ENCODE peak calls at places on chromosomes 5 and 9, in seven cellular contexts. U is upper lobe of right lung, I is neural progenitor cell, E is vagina, Q is tibial nerve, V is heart left ventricle, P is heart right ventricle. Y is an unnamed sample. For H3K36me3, the result is how much of the 10 kb centered on the place peaks cover.

GRCh38 chr5:67350185-67350584 is 153.6 kb upstream of the CD180 start:
- DNase-seq in U (no peak), I (no peak), E (no peak), Q (no peak), V (no peak), P (no peak), Y (no peak)

GRCh38 chr5:123180178-123180577 is 91.1 kb downstream of the PRDM6 start:
- DNase-seq in U (no peak), I (no peak), E (no peak), Q (no peak), V (peak), P (peak), Y (peak)

GRCh38 chr9:30964332-30964731 is 1420.1 kb upstream of the ACO1 start:
- DNase-seq in U (no peak), I (no peak), E (no peak), Q (no peak), V (no peak), P (no peak), Y (no peak)

GRCh38 chr5:57317341-57317740 is 143.5 kb downstream of the GPBP1 start:
- DNase-seq in U (no peak), I (no peak), E (no peak), Q (no peak), V (no peak), P (no peak), Y (no peak)

GRCh38 chr5:106019271-106019670 is 1651.5 kb downstream of the EFNA5 start:
- DNase-seq in U (no peak), I (no peak), E (no peak), Q (no peak), V (no peak), P (no peak), Y (no peak)

GRCh38 chr5:42397267-42397666 is 26.0 kb upstream of the GHR start:
- DNase-seq in U (peak), I (no peak), E (no peak), Q (no peak), V (peak), P (peak), Y (no peak)

GRCh38 chr5:121968910-121969607 is 7.3 kb downstream of the SRFBP1 start:
- DNase-seq in U (no peak), I (no peak), E (no peak), Q (no peak), V (no peak), P (no peak), Y (no peak)

GRCh38 chr9:119453490-119453911 is 84.3 kb upstream of the BRINP1 start:
- DNase-seq in U (no peak), I (no peak), E (no peak), Q (no peak), V (no peak), P (no peak), Y (no peak)

GRCh38 chr5:57302164-57302563 is 128.3 kb downstream of the GPBP1 start:
- DNase-seq in U (no peak), I (no peak), E (no peak), Q (no peak), V (no peak), P (no peak), Y (no peak)

GRCh38 chr5:112967520-112968083 is 9.0 kb upstream of the DCP2 start:
- DNase-seq in U (no peak), I (no peak), E (no peak), Q (no peak), V (no peak), P (no peak), Y (no peak)

GRCh38 chr9:134734270-134734669 is 92.7 kb downstream of the COL5A1 start:
- DNase-seq in U (no peak), I (no peak), E (no peak), Q (peak), V (no peak), P (no peak), Y (no peak)

GRCh38 chr9:109455391-109455790 is 42.7 kb downstream of the PTPN3 start:
- DNase-seq in U (no peak), I (peak), E (no peak), Q (no peak), V (no peak), P (no peak), Y (no peak)

GRCh38 chr5:166594552-166594951 is 1696.9 kb upstream of the WWC1 start:
- DNase-seq in U (no peak), I (no peak), E (no peak), Q (no peak), V (no peak), P (no peak), Y (no peak)

GRCh38 chr9:21523021-21524014 is 41.2 kb upstream of the IFNE start:
- DNase-seq in U (no peak), I (no peak), E (no peak), Q (no peak), V (no peak), P (no peak), Y (no peak)

GRCh38 chr9:91036826-91037510 is 235.3 kb downstream of the SYK start:
- DNase-seq in U (peak), I (peak), E (no peak), Q (peak), V (peak), P (peak), Y (peak)

GRCh38 chr5:137264573-137264972 is 234.6 kb downstream of the SPOCK1 start:
- DNase-seq in U (no peak), I (no peak), E (no peak), Q (no peak), V (no peak), P (no peak), Y (no peak)

GRCh38 chr5:30698217-30698616 is 495.3 kb upstream of the CDH6 start:
- DNase-seq in U (no peak), I (no peak), E (no peak), Q (no peak), V (peak), P (no peak), Y (no peak)

GRCh38 chr9:89744255-89744648 is 139.4 kb downstream of the GADD45G start:
- DNase-seq in U (no peak), I (no peak), E (no peak), Q (no peak), V (no peak), P (no peak), Y (no peak)

GRCh38 chr5:15598294-15598902 is 98.4 kb downstream of the FBXL7 start:
- DNase-seq in U (no peak), I (peak), E (no peak), Q (peak), V (no peak), P (no peak), Y (no peak)

GRCh38 chr5:94849821-94850736 is 231.6 kb downstream of the SLF1 start:
- DNase-seq in U (no peak), I (peak), E (no peak), Q (no peak), V (no peak), P (no peak), Y (no peak)

GRCh38 chr9:138105123-138105415 is 227.5 kb downstream of the CACNA1B start:
- DNase-seq in U (no peak), I (no peak), E (no peak), Q (no peak), V (no peak), P (no peak), Y (no peak)

GRCh38 chr9:134589748-134590147 is 51.9 kb upstream of the COL5A1 start:
- DNase-seq in U (no peak), I (no peak), E (peak), Q (no peak), V (no peak), P (no peak), Y (no peak)

GRCh38 chr5:135891280-135891679 is 4.4 kb downstream of the IL9 start:
- DNase-seq in U (no peak), I (no peak), E (no peak), Q (no peak), V (no peak), P (no peak), Y (no peak)

GRCh38 chr5:172956936-172957335 is 2.3 kb upstream of the RPL26L1 start:
- DNase-seq in U (no peak), I (no peak), E (no peak), Q (no peak), V (no peak), P (no peak), Y (no peak)

GRCh38 chr5:160269017-160269416 is 39.7 kb downstream of the FABP6 start:
- DNase-seq in U (peak), I (no peak), E (no peak), Q (peak), V (peak), P (peak), Y (peak)

GRCh38 chr5:165321912-165322311 is 1816.5 kb downstream of the MAT2B start:
- DNase-seq in U (no peak), I (no peak), E (no peak), Q (no peak), V (no peak), P (no peak), Y (no peak)

GRCh38 chr5:4802044-4802443 is 338.1 kb upstream of the ADAMTS16 start:
- DNase-seq in U (no peak), I (no peak), E (no peak), Q (no peak), V (no peak), P (no peak), Y (no peak)

GRCh38 chr9:98997580-98997979 is 53.9 kb downstream of the COL15A1 start:
- DNase-seq in U (no peak), I (no peak), E (peak), Q (no peak), V (peak), P (no peak), Y (no peak)

GRCh38 chr9:99001892-99002291 is 58.2 kb downstream of the COL15A1 start:
- DNase-seq in U (no peak), I (no peak), E (peak), Q (no peak), V (no peak), P (no peak), Y (no peak)

GRCh38 chr9:98998441-98999151 is 54.9 kb downstream of the COL15A1 start:
- DNase-seq in U (peak), I (peak), E (peak), Q (peak), V (peak), P (peak), Y (no peak)

GRCh38 chr9:99000480-99001395 is 57.0 kb downstream of the COL15A1 start:
- DNase-seq in U (no peak), I (peak), E (peak), Q (peak), V (no peak), P (no peak), Y (no peak)

GRCh38 chr9:98999152-98999525 is 55.4 kb downstream of the COL15A1 start:
- DNase-seq in U (no peak), I (no peak), E (peak), Q (no peak), V (no peak), P (no peak), Y (no peak)
- TF ChIP-seq CTCF in U (no peak), I (no peak), E (no peak), Q (no peak), V (no peak), P (no peak), Y (no peak)

DNA sequence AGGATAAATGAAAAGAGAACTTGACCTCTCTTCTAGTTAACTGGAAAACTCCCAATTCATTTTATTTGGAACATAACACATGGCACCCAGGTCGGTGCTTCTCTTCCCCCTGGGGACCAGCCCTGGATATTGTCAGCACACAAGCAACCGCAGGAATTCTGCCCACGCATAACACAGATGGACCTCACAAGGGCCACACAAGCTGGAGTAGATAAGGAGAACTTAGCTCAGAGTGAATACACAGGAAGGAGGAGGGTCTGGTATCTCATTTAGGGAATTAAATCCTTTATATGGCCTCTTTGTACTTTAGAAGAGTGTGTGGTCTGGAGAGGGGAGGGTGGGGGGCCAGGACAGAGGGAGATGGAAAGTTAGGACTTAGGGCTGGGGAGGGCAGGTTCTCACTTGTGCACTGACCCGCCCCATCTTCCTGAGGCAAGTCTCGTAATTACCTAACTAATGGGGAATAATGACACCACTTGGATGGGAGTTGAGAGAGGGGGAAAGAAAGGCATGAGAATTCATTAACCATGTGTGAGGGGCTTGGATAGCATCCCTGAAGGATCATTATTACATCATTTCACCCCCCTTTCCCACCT is 341.2 kb upstream of the WWC1 start:
- DNase-seq in U (no peak), I (no peak), E (no peak), Q (peak), V (no peak), P (no peak), Y (no peak)
- H3K27ac ChIP-seq in U (no peak), I (no peak), E (no peak), Q (peak), V (peak), P (peak), Y (no peak)

DNA sequence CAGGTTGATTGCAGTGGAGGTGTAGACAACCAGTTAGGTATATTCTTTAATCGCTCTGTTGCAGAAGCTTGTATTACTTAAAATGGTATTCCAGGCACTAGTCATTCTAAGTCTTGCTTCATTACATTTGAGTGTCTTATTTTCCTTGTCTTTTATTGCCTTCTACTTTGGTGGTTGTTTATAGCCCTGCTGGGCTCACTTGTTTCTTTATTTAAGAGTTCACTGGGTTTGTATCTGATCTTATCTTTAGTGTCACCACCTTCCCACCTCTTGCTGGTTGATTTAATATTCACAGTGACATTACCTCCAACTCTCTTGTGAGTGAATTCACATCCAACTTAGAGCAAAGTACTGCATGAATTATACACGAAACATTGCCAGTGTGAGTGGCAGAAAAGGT is 83.6 kb upstream of the BNC2 start:
- DNase-seq in U (no peak), I (no peak), E (no peak), Q (no peak), V (no peak), P (no peak), Y (no peak)
- H3K36me3 ChIP-seq in U (under half), I (under half), E (under half), Q (under half), V (under half), P (under half), Y (under half)

DNA sequence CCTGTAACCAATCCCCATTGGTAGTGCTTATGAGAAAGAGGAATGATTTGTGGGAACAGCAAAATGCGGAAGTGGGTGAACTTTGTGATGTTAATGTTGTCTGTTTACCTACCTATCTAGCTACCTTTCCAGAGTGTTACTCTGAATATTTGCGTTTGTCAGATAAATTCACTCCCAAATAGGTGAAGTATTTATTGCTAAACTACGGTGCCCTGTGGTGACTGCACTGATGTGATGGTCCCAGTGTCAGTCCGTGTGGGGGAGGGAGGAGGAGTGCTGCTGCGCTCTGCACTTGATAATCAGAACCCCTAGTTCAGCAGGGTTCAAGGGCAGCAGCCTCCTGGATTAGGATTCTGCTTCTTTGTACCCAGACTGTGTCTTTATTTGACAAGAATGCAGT is 55.3 kb downstream of the TJP2 start:
- DNase-seq in U (no peak), I (no peak), E (no peak), Q (no peak), V (no peak), P (no peak), Y (no peak)
- TF ChIP-seq CTCF in U (no peak), I (no peak), E (no peak), Q (no peak), V (no peak), P (no peak), Y (no peak)